ENCODE peak calls at places on chromosomes 2 and 18, in eight cellular contexts. R, O, S, T, B, P, L and A are unnamed samples.

GRCh38 chr2:206543073-206543472 is 99.2 kb upstream of the FAM237A start:
- DNase-seq in R (no peak), O (no peak), S (no peak), T (no peak), B (no peak), P (no peak), L (no peak), A (no peak)

GRCh38 chr2:29336334-29336733 is 221.1 kb downstream of the CLIP4 start:
- DNase-seq in R (no peak), O (no peak), S (no peak), T (no peak), B (no peak), P (no peak), L (no peak), A (no peak)

GRCh38 chr2:3040819-3041218 is 336.8 kb downstream of the EIPR1 start:
- DNase-seq in R (no peak), O (no peak), S (no peak), T (no peak), B (no peak), P (no peak), L (no peak), A (no peak)

GRCh38 chr2:201366166-201366565 is 9.0 kb upstream of the FLACC1 start:
- DNase-seq in R (no peak), O (no peak), S (no peak), T (no peak), B (peak; percentile 10), P (no peak), L (no peak), A (no peak)

GRCh38 chr2:122643725-122644329 is 888.4 kb downstream of the TSN start:
- DNase-seq in R (peak; percentile 84), O (peak; percentile 81), S (no peak), T (peak; percentile 18), B (peak; percentile 86), P (no peak), L (no peak), A (no peak)

GRCh38 chr2:101012054-101012705 is 10.1 kb downstream of the RPL31 start:
- DNase-seq in R (no peak), O (no peak), S (no peak), T (no peak), B (no peak), P (no peak), L (no peak), A (no peak)

GRCh38 chr18:35458677-35459441 is 38.9 kb downstream of the INO80C start:
- DNase-seq in R (peak; percentile 74), O (no peak), S (no peak), T (peak; percentile 67), B (peak; percentile 87), P (no peak), L (peak; percentile 43), A (peak; percentile 34)

GRCh38 chr18:33577688-33578370 is at the start of gene ASXL3:
- DNase-seq in R (no peak), O (no peak), S (no peak), T (peak; percentile 52), B (no peak), P (peak; percentile 54), L (no peak), A (no peak)

GRCh38 chr2:19189391-19189790 is 169.0 kb downstream of the OSR1 start:
- DNase-seq in R (no peak), O (no peak), S (no peak), T (no peak), B (no peak), P (no peak), L (no peak), A (no peak)

GRCh38 chr18:46756559-46757201 is at the start of gene ST8SIA5:
- DNase-seq in R (no peak), O (no peak), S (no peak), T (no peak), B (no peak), P (peak; percentile 40), L (no peak), A (no peak)

GRCh38 chr2:151032741-151033152 is 228.9 kb downstream of the RBM43 start:
- DNase-seq in R (peak; percentile 53), O (no peak), S (no peak), T (no peak), B (peak; percentile 87), P (no peak), L (no peak), A (no peak)

GRCh38 chr2:241049739-241050623 is 51.6 kb downstream of the SNED1 start:
- DNase-seq in R (no peak), O (no peak), S (no peak), T (peak; percentile 9), B (peak; percentile 10), P (peak; percentile 38), L (no peak), A (no peak)

GRCh38 chr18:46452820-46453219 is 204.2 kb downstream of the LOXHD1 start:
- DNase-seq in R (peak; percentile 61), O (peak; percentile 27), S (no peak), T (no peak), B (no peak), P (no peak), L (no peak), A (peak; percentile 28)

GRCh38 chr2:219562049-219563020 is 9.0 kb downstream of the OBSL1 start:
- DNase-seq in R (no peak), O (no peak), S (no peak), T (no peak), B (no peak), P (no peak), L (no peak), A (no peak)

GRCh38 chr2:81481994-81482368 is 1177.4 kb upstream of the LRRTM1 start:
- DNase-seq in R (no peak), O (no peak), S (no peak), T (no peak), B (peak; percentile 80), P (no peak), L (no peak), A (no peak)

GRCh38 chr2:203659650-203660049 is 46.8 kb upstream of the CD28 start:
- DNase-seq in R (no peak), O (no peak), S (peak; percentile 54), T (no peak), B (no peak), P (no peak), L (no peak), A (no peak)

GRCh38 chr2:128536925-128537620 is 218.4 kb upstream of the HS6ST1 start:
- DNase-seq in R (peak; percentile 74), O (peak; percentile 11), S (no peak), T (peak; percentile 34), B (peak; percentile 79), P (peak; percentile 70), L (peak; percentile 10), A (peak; percentile 77)

GRCh38 chr2:168501456-168502065 is 45.5 kb downstream of the CERS6 start:
- DNase-seq in R (no peak), O (no peak), S (no peak), T (no peak), B (no peak), P (no peak), L (no peak), A (no peak)

GRCh38 chr2:178070824-178071223 is 1.8 kb downstream of the PDE11A start:
- DNase-seq in R (no peak), O (no peak), S (no peak), T (no peak), B (peak; percentile 13), P (no peak), L (no peak), A (no peak)

GRCh38 chr2:165804719-165805118 is 10.7 kb upstream of the GALNT3 start:
- DNase-seq in R (no peak), O (peak; percentile 19), S (no peak), T (peak; percentile 19), B (no peak), P (no peak), L (no peak), A (no peak)

GRCh38 chr2:113075030-113075429 is 7.3 kb downstream of the IL1F10 start:
- DNase-seq in R (no peak), O (no peak), S (no peak), T (no peak), B (no peak), P (no peak), L (no peak), A (no peak)

GRCh38 chr2:144130551-144130950 is 389.4 kb downstream of the ZEB2 start:
- DNase-seq in R (no peak), O (no peak), S (no peak), T (no peak), B (no peak), P (no peak), L (no peak), A (no peak)

GRCh38 chr2:51782874-51783765 is 751.2 kb upstream of the NRXN1 start:
- DNase-seq in R (peak; percentile 73), O (peak; percentile 33), S (no peak), T (no peak), B (no peak), P (no peak), L (no peak), A (peak; percentile 29)

GRCh38 chr2:21382980-21383520 is 259.3 kb downstream of the TDRD15 start:
- DNase-seq in R (no peak), O (no peak), S (no peak), T (no peak), B (no peak), P (no peak), L (no peak), A (no peak)

GRCh38 chr2:98912957-98913915 is 22.8 kb downstream of the CRACDL start:
- DNase-seq in R (peak; percentile 89), O (peak; percentile 56), S (no peak), T (no peak), B (no peak), P (no peak), L (no peak), A (no peak)

GRCh38 chr2:95366514-95366913 is 36.0 kb upstream of the FAHD2A start:
- DNase-seq in R (no peak), O (no peak), S (no peak), T (no peak), B (no peak), P (no peak), L (no peak), A (no peak)

GRCh38 chr2:109403841-109404201 is 209.9 kb downstream of the SEPTIN10 start:
- DNase-seq in R (no peak), O (no peak), S (no peak), T (no peak), B (no peak), P (no peak), L (no peak), A (no peak)

GRCh38 chr2:70918016-70918415 is 17.7 kb upstream of the ATP6V1B1 start:
- DNase-seq in R (no peak), O (no peak), S (no peak), T (no peak), B (no peak), P (no peak), L (no peak), A (no peak)

GRCh38 chr2:14543284-14543683 is 89.2 kb upstream of the LRATD1 start:
- DNase-seq in R (no peak), O (no peak), S (no peak), T (peak; percentile 11), B (peak; percentile 10), P (no peak), L (no peak), A (no peak)

GRCh38 chr2:37477921-37478320 is 133.5 kb downstream of the QPCT start:
- DNase-seq in R (no peak), O (no peak), S (no peak), T (no peak), B (no peak), P (no peak), L (no peak), A (no peak)

GRCh38 chr18:28903366-28903765 is 726.4 kb upstream of the CDH2 start:
- DNase-seq in R (no peak), O (no peak), S (no peak), T (no peak), B (no peak), P (no peak), L (no peak), A (no peak)

GRCh38 chr18:8630546-8630945 is 21.3 kb downstream of the RAB12 start:
- DNase-seq in R (no peak), O (no peak), S (no peak), T (no peak), B (no peak), P (no peak), L (no peak), A (no peak)

GRCh38 chr2:68185541-68186164 is 28.0 kb downstream of the PNO1 start:
- DNase-seq in R (peak; percentile 58), O (no peak), S (peak; percentile 93), T (no peak), B (peak; percentile 33), P (peak; percentile 51), L (peak; percentile 52), A (peak; percentile 62)

GRCh38 chr2:236536727-236537398 is 32.8 kb upstream of the ACKR3 start:
- DNase-seq in R (no peak), O (no peak), S (no peak), T (no peak), B (no peak), P (no peak), L (no peak), A (no peak)